ENCODE peak calls at places on chromosome 13, in five cellular contexts. One of them, this sample, is unnamed.

GRCh38 chr13:50678464-50679162 is 164.9 kb downstream of the DLEU7 start:
- DNase-seq in AG04450: no peak
- DNase-seq in thoracic aorta: no peak
- DNase-seq in transverse colon: no peak
- DNase-seq in MM.1S: no peak
- DNase-seq in this sample: peak

GRCh38 chr13:49308104-49308875 is 60.6 kb downstream of the CDADC1 start:
- DNase-seq in AG04450: no peak
- DNase-seq in thoracic aorta: peak
- DNase-seq in transverse colon: peak
- DNase-seq in MM.1S: no peak
- DNase-seq in this sample: peak

GRCh38 chr13:49093376-49093775 is 117.7 kb downstream of the FNDC3A start:
- DNase-seq in AG04450: no peak
- DNase-seq in thoracic aorta: no peak
- DNase-seq in transverse colon: no peak
- DNase-seq in MM.1S: no peak
- DNase-seq in this sample: no peak

GRCh38 chr13:85334187-85334586 is 465.0 kb downstream of the SLITRK6 start:
- DNase-seq in AG04450: no peak
- DNase-seq in thoracic aorta: no peak
- DNase-seq in transverse colon: no peak
- DNase-seq in MM.1S: no peak
- DNase-seq in this sample: no peak

GRCh38 chr13:109427148-109427547 is 359.2 kb downstream of the IRS2 start:
- DNase-seq in AG04450: no peak
- DNase-seq in thoracic aorta: no peak
- DNase-seq in transverse colon: no peak
- DNase-seq in MM.1S: no peak
- DNase-seq in this sample: peak

GRCh38 chr13:102089177-102089576 is 312.7 kb downstream of the FGF14 start:
- DNase-seq in AG04450: no peak
- DNase-seq in thoracic aorta: no peak
- DNase-seq in transverse colon: no peak
- DNase-seq in MM.1S: no peak
- DNase-seq in this sample: no peak

GRCh38 chr13:107873908-107874307 is 341.4 kb downstream of the LIG4 start:
- DNase-seq in AG04450: no peak
- DNase-seq in thoracic aorta: no peak
- DNase-seq in transverse colon: no peak
- DNase-seq in MM.1S: no peak
- DNase-seq in this sample: no peak

GRCh38 chr13:39353988-39354387 is 249.0 kb downstream of the LHFPL6 start:
- DNase-seq in AG04450: no peak
- DNase-seq in thoracic aorta: no peak
- DNase-seq in transverse colon: no peak
- DNase-seq in MM.1S: no peak
- DNase-seq in this sample: peak

GRCh38 chr13:21054313-21054712 is 7.1 kb downstream of the LATS2 start:
- DNase-seq in AG04450: no peak
- DNase-seq in thoracic aorta: no peak
- DNase-seq in transverse colon: no peak
- DNase-seq in MM.1S: no peak
- DNase-seq in this sample: no peak

GRCh38 chr13:99982021-99982740 is 597 bp downstream of the ZIC2 start:
- DNase-seq in AG04450: no peak
- DNase-seq in thoracic aorta: no peak
- DNase-seq in transverse colon: no peak
- DNase-seq in MM.1S: no peak
- DNase-seq in this sample: no peak
- H3K4me3 ChIP-seq in AG04450: no peak
- H3K4me3 ChIP-seq in thoracic aorta: peak
- H3K4me3 ChIP-seq in transverse colon: peak
- H3K4me3 ChIP-seq in MM.1S: no peak
- H3K4me3 ChIP-seq in this sample: peak

GRCh38 chr13:55517312-55517711 is 1623.4 kb upstream of the PRR20A start:
- DNase-seq in AG04450: no peak
- DNase-seq in thoracic aorta: no peak
- DNase-seq in transverse colon: no peak
- DNase-seq in MM.1S: peak
- DNase-seq in this sample: no peak
- TF ChIP-seq CTCF in AG04450: no peak
- TF ChIP-seq CTCF in thoracic aorta: no peak
- TF ChIP-seq CTCF in transverse colon: no peak
- TF ChIP-seq CTCF in MM.1S: peak
- TF ChIP-seq CTCF in this sample: no peak

GRCh38 chr13:47903836-47904235 is 97.2 kb downstream of the SUCLA2 start:
- DNase-seq in AG04450: no peak
- DNase-seq in thoracic aorta: no peak
- DNase-seq in transverse colon: no peak
- DNase-seq in MM.1S: no peak
- DNase-seq in this sample: peak
- H3K4me3 ChIP-seq in AG04450: peak
- H3K4me3 ChIP-seq in thoracic aorta: peak
- H3K4me3 ChIP-seq in transverse colon: no peak
- H3K4me3 ChIP-seq in MM.1S: no peak
- H3K4me3 ChIP-seq in this sample: no peak

DNA sequence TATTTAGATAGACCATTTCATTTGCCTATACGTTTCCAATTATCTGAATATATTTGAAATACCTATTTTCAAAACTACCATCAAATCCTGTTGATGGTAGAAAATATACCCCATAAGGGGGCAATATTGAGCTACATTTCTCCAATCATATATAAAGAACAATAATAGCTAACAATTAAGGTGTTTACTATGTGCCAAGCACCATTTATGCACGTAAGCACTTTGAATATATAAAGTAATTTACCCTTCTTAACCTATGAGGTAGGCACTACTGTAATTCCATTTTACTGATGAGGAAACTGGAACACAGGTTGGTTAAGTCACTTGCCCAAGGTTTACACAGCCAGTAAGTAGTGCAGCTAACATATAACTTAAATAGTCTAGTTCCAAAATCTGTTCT is 79.2 kb downstream of the UBL3 start:
- DNase-seq in AG04450: no peak
- DNase-seq in thoracic aorta: no peak
- DNase-seq in transverse colon: no peak
- DNase-seq in MM.1S: peak
- DNase-seq in this sample: no peak
- TF ChIP-seq CTCF in AG04450: peak
- TF ChIP-seq CTCF in thoracic aorta: peak
- TF ChIP-seq CTCF in transverse colon: peak
- TF ChIP-seq CTCF in MM.1S: peak
- TF ChIP-seq CTCF in this sample: no peak

This sample was measured in astrocyte of the cerebellum.